ENCODE peak calls at places on chromosomes 16 and 17, in four cellular contexts. E is GM12891, I is activated T-helper 1 cell treated with Interleukin-2 at 50 U/mL for 16 hours, F is A549. G is an unnamed sample.

GRCh38 chr16:9256196-9256595 is 164.8 kb downstream of the HAPSTR1 start:
- DNase-seq in E (peak), I (no peak), F (peak), G (no peak)

GRCh38 chr16:66551362-66551761 is 1.0 kb upstream of the CKLF start:
- DNase-seq in E (peak), I (no peak), F (peak), G (no peak)

GRCh38 chr17:50889528-50890118 is 23.5 kb upstream of the TOB1 start:
- DNase-seq in E (no peak), I (no peak), F (no peak), G (no peak)

GRCh38 chr16:69476920-69477418 is 52.5 kb downstream of the CYB5B start:
- DNase-seq in E (no peak), I (no peak), F (peak), G (peak)

GRCh38 chr16:67672739-67673662 is 6.4 kb downstream of the C16orf86 start:
- DNase-seq in E (peak), I (no peak), F (peak), G (peak)

GRCh38 chr17:71251276-71251675 is 869.5 kb upstream of the SOX9 start:
- DNase-seq in E (no peak), I (no peak), F (no peak), G (peak)

GRCh38 chr17:1420981-1421380 is 21.0 kb upstream of the YWHAE start:
- DNase-seq in E (no peak), I (no peak), F (no peak), G (no peak)

GRCh38 chr16:11836653-11837244 is 14.6 kb downstream of the RSL1D1 start:
- DNase-seq in E (no peak), I (no peak), F (no peak), G (peak)

GRCh38 chr16:17396762-17397498 is 73.8 kb downstream of the XYLT1 start:
- DNase-seq in E (no peak), I (peak), F (no peak), G (no peak)

GRCh38 chr17:44931376-44931775 is 16.1 kb upstream of the GFAP start:
- DNase-seq in E (no peak), I (no peak), F (no peak), G (no peak)

GRCh38 chr17:82668631-82669099 is 20.4 kb upstream of the WDR45B start:
- DNase-seq in E (peak), I (no peak), F (peak), G (peak)

GRCh38 chr17:5665164-5665563 is 80.9 kb upstream of the NLRP1 start:
- DNase-seq in E (no peak), I (no peak), F (no peak), G (no peak)

GRCh38 chr17:65020284-65020683 is 36.3 kb downstream of the GNA13 start:
- DNase-seq in E (no peak), I (no peak), F (no peak), G (peak)

GRCh38 chr17:33169580-33170285 is 123.4 kb downstream of the ASIC2 start:
- DNase-seq in E (no peak), I (no peak), F (no peak), G (no peak)

GRCh38 chr16:89349947-89350633 is 132.6 kb downstream of the ZNF778 start:
- DNase-seq in E (no peak), I (no peak), F (no peak), G (no peak)

GRCh38 chr17:50219345-50219744 is 17.9 kb upstream of the COL1A1 start:
- DNase-seq in E (no peak), I (no peak), F (peak), G (peak)

GRCh38 chr16:60001523-60001922 is 1267.4 kb upstream of the GOT2 start:
- DNase-seq in E (no peak), I (no peak), F (no peak), G (no peak)

GRCh38 chr16:88651276-88651988 is 579 bp upstream of the CYBA start:
- DNase-seq in E (peak), I (peak), F (no peak), G (no peak)

GRCh38 chr17:75753514-75754377 is 11.2 kb downstream of the GALK1 start:
- DNase-seq in E (peak), I (peak), F (no peak), G (no peak)

GRCh38 chr17:19335951-19336631 is 26.4 kb downstream of the B9D1 start:
- DNase-seq in E (no peak), I (no peak), F (no peak), G (no peak)

GRCh38 chr17:47810200-47810821 is 11.3 kb downstream of the OSBPL7 start:
- DNase-seq in E (no peak), I (no peak), F (peak), G (peak)

GRCh38 chr16:79598341-79599181 is 2.0 kb downstream of the MAF start:
- DNase-seq in E (no peak), I (peak), F (peak), G (peak)

GRCh38 chr17:72725432-72726068 is 366.9 kb downstream of the SLC39A11 start:
- DNase-seq in E (peak), I (no peak), F (peak), G (no peak)

GRCh38 chr17:43591750-43592562 is 45.8 kb upstream of the ETV4 start:
- DNase-seq in E (no peak), I (no peak), F (no peak), G (peak)

GRCh38 chr17:80964859-80965580 is 26.6 kb upstream of the CHMP6 start:
- DNase-seq in E (no peak), I (no peak), F (no peak), G (no peak)

GRCh38 chr17:72590382-72590781 is 469.6 kb downstream of the SOX9 start:
- DNase-seq in E (no peak), I (no peak), F (peak), G (no peak)